ENCODE peak calls at places on chromosomes 12 and 14, in eight cellular contexts. R is DND-41; I is CD8-positive, alpha-beta memory T cell; L is heart right ventricle; S is fibroblast of lung; F is tibial artery; M is psoas muscle; D is CD4-positive, CD25-positive, alpha-beta regulatory T cell. N is an unnamed sample.

GRCh38 chr12:13195244-13195643 is 1.3 kb upstream of the EMP1 start:
- DNase-seq in R (no peak), I (no peak), L (no peak), S (peak; percentile 43), F (no peak), M (no peak), D (no peak), N (no peak)

GRCh38 chr12:82862069-82862841 is 175.5 kb downstream of the TMTC2 start:
- DNase-seq in R (no peak), I (no peak), L (no peak), S (peak; percentile 63), F (no peak), M (no peak), D (no peak), N (no peak)

GRCh38 chr12:123250471-123251383 is 17.5 kb downstream of the MTRFR start:
- DNase-seq in R (no peak), I (no peak), L (no peak), S (no peak), F (no peak), M (no peak), D (no peak), N (no peak)

GRCh38 chr14:22200977-22201605 is 387.9 kb downstream of the DAD1 start:
- DNase-seq in R (no peak), I (peak; percentile 33), L (no peak), S (peak; percentile 43), F (no peak), M (no peak), D (peak; percentile 52), N (no peak)

GRCh38 chr12:67509987-67510386 is 138.6 kb upstream of the DYRK2 start:
- DNase-seq in R (no peak), I (no peak), L (no peak), S (peak; percentile 91), F (no peak), M (no peak), D (no peak), N (no peak)

GRCh38 chr12:124888203-124888602 is 24.5 kb upstream of the SCARB1 start:
- DNase-seq in R (no peak), I (no peak), L (no peak), S (no peak), F (no peak), M (no peak), D (no peak), N (no peak)

GRCh38 chr12:94263011-94263786 is 114.8 kb downstream of the PLXNC1 start:
- DNase-seq in R (peak; percentile 72), I (peak; percentile 72), L (no peak), S (no peak), F (no peak), M (no peak), D (peak; percentile 59), N (no peak)

GRCh38 chr12:41795910-41796309 is 348.8 kb downstream of the GXYLT1 start:
- DNase-seq in R (no peak), I (no peak), L (no peak), S (no peak), F (no peak), M (no peak), D (no peak), N (no peak)

GRCh38 chr14:74018029-74018703 is 922 bp downstream of the ENTPD5 start:
- DNase-seq in R (peak; percentile 9), I (no peak), L (no peak), S (peak; percentile 89), F (no peak), M (no peak), D (no peak), N (no peak)

GRCh38 chr12:107929436-107929835 is 154.9 kb downstream of the ASCL4 start:
- DNase-seq in R (no peak), I (no peak), L (no peak), S (peak; percentile 41), F (no peak), M (no peak), D (peak; percentile 18), N (no peak)

GRCh38 chr14:31977001-31977556 is 100.0 kb upstream of the ARHGAP5 start:
- DNase-seq in R (no peak), I (no peak), L (no peak), S (no peak), F (no peak), M (no peak), D (no peak), N (no peak)

GRCh38 chr12:86698581-86698980 is 442.4 kb upstream of the MGAT4C start:
- DNase-seq in R (no peak), I (no peak), L (no peak), S (peak; percentile 67), F (no peak), M (no peak), D (no peak), N (no peak)

GRCh38 chr14:74852922-74853530 is 22.9 kb downstream of the PROX2 start:
- DNase-seq in R (no peak), I (no peak), L (no peak), S (peak; percentile 55), F (no peak), M (no peak), D (peak; percentile 59), N (no peak)

GRCh38 chr12:29807125-29807524 is 23.4 kb upstream of the TMTC1 start:
- DNase-seq in R (no peak), I (no peak), L (no peak), S (peak; percentile 21), F (no peak), M (no peak), D (no peak), N (no peak)

GRCh38 chr14:100451264-100451663 is 128.1 kb downstream of the SLC25A47 start:
- DNase-seq in R (no peak), I (no peak), L (no peak), S (no peak), F (no peak), M (no peak), D (no peak), N (no peak)

GRCh38 chr14:73264080-73264895 is 27.0 kb downstream of the PAPLN start:
- DNase-seq in R (no peak), I (peak; percentile 47), L (no peak), S (no peak), F (no peak), M (no peak), D (no peak), N (no peak)

GRCh38 chr14:105138021-105138541 is 30.5 kb downstream of the JAG2 start:
- DNase-seq in R (no peak), I (no peak), L (no peak), S (no peak), F (peak; percentile 9), M (no peak), D (no peak), N (no peak)

GRCh38 chr14:94388027-94388895 is at the start of gene SERPINA1:
- DNase-seq in R (no peak), I (no peak), L (no peak), S (peak; percentile 90), F (no peak), M (no peak), D (no peak), N (no peak)

GRCh38 chr14:71482701-71483100 is 449.5 kb upstream of the RGS6 start:
- DNase-seq in R (no peak), I (no peak), L (no peak), S (peak; percentile 50), F (no peak), M (no peak), D (no peak), N (no peak)

GRCh38 chr14:49969961-49970360 is 77.1 kb downstream of the ARF6 start:
- DNase-seq in R (no peak), I (no peak), L (no peak), S (no peak), F (no peak), M (no peak), D (no peak), N (no peak)

GRCh38 chr12:83537428-83538053 is 850.8 kb downstream of the TMTC2 start:
- DNase-seq in R (no peak), I (no peak), L (no peak), S (peak; percentile 1), F (no peak), M (no peak), D (no peak), N (no peak)

GRCh38 chr14:29458547-29458946 is 469.1 kb downstream of the PRKD1 start:
- DNase-seq in R (no peak), I (no peak), L (no peak), S (peak; percentile 46), F (no peak), M (no peak), D (no peak), N (no peak)

GRCh38 chr12:79983492-79983891 is 48.6 kb upstream of the PPP1R12A start:
- DNase-seq in R (no peak), I (no peak), L (no peak), S (peak; percentile 99), F (no peak), M (no peak), D (no peak), N (no peak)

GRCh38 chr12:89821901-89822300 is 113.3 kb upstream of the ATP2B1 start:
- DNase-seq in R (no peak), I (no peak), L (no peak), S (no peak), F (no peak), M (no peak), D (no peak), N (no peak)
- H3K4me1 ChIP-seq in R (no peaks in the 10 kb centered on the region), I (no peaks in the 10 kb centered on the region), L (no peaks in the 10 kb centered on the region), S (no peaks in the 10 kb centered on the region), F (no peaks in the 10 kb centered on the region), M (no peaks in the 10 kb centered on the region), D (no peaks in the 10 kb centered on the region), N (no peaks in the 10 kb centered on the region)

GRCh38 chr12:98997-99396 is 32.4 kb downstream of the IQSEC3 start:
- DNase-seq in R (no peak), I (no peak), L (no peak), S (no peak), F (no peak), M (no peak), D (no peak), N (no peak)
- H3K27me3 ChIP-seq in R (no peaks in the 10 kb centered on the region), I (no peaks in the 10 kb centered on the region), L (peaks cover 37% of the 10 kb centered on the region), S (peaks cover 34% of the 10 kb centered on the region), F (peaks cover 73% of the 10 kb centered on the region), M (peaks cover 55% of the 10 kb centered on the region), D (no peaks in the 10 kb centered on the region), N (no peaks in the 10 kb centered on the region)

GRCh38 chr12:15688202-15688736 is 100.9 kb downstream of the EPS8 start:
- DNase-seq in R (no peak), I (no peak), L (peak; percentile 61), S (no peak), F (peak; percentile 78), M (peak; percentile 55), D (peak; percentile 28), N (no peak)

GRCh38 chr12:15689751-15690191 is 99.4 kb downstream of the EPS8 start:
- DNase-seq in R (no peak), I (no peak), L (no peak), S (no peak), F (no peak), M (no peak), D (no peak), N (no peak)

GRCh38 chr12:15690320-15690719 is 98.9 kb downstream of the EPS8 start:
- DNase-seq in R (no peak), I (no peak), L (no peak), S (no peak), F (no peak), M (no peak), D (no peak), N (no peak)

GRCh38 chr12:15687583-15687982 is 101.6 kb downstream of the EPS8 start:
- DNase-seq in R (no peak), I (no peak), L (no peak), S (no peak), F (no peak), M (no peak), D (no peak), N (no peak)

GRCh38 chr12:15688838-15689237 is 100.3 kb downstream of the EPS8 start:
- DNase-seq in R (no peak), I (no peak), L (no peak), S (peak; percentile 7), F (no peak), M (no peak), D (no peak), N (no peak)
- H3K4me1 ChIP-seq in R (no peaks in the 10 kb centered on the region), I (no peaks in the 10 kb centered on the region), L (peaks cover 82% of the 10 kb centered on the region), S (peaks cover 17% of the 10 kb centered on the region), F (no peaks in the 10 kb centered on the region), M (peaks cover 15% of the 10 kb centered on the region), D (no peaks in the 10 kb centered on the region), N (peaks cover 50% of the 10 kb centered on the region)

GRCh38 chr14:56805992-56806737 is 4.1 kb downstream of the OTX2 start:
- DNase-seq in R (no peak), I (no peak), L (no peak), S (no peak), F (no peak), M (no peak), D (no peak), N (no peak)
- H3K27me3 ChIP-seq in R (peaks cover 20% of the 10 kb centered on the region), I (peaks cover 48% of the 10 kb centered on the region), L (peaks cover 100% of the 10 kb centered on the region), S (peaks cover 49% of the 10 kb centered on the region), F (peaks cover 96% of the 10 kb centered on the region), M (peaks cover 99% of the 10 kb centered on the region), D (peaks cover 55% of the 10 kb centered on the region), N (peaks cover 74% of the 10 kb centered on the region)